ENCODE peak calls at places on chromosomes 6 and 20, in eight cellular contexts. A is OCI-LY7, Z is K562, D is keratinocyte, R is lung, L is astrocyte of the spinal cord, Q is MCF 10A, G is psoas muscle. Y is an unnamed sample.

GRCh38 chr6:37482356-37483292 is 17.1 kb downstream of the CCDC167 start:
- DNase-seq in Q (no peak), G (no peak), L (no peak), R (no peak), Z (no peak), A (no peak), D (no peak), Y (peak)

GRCh38 chr20:43774754-43775153 is 48.0 kb upstream of the GTSF1L start:
- DNase-seq in Z (no peak), D (no peak), G (no peak), A (no peak), Q (no peak), R (no peak), L (no peak), Y (no peak)

GRCh38 chr6:108029226-108029921 is 45.2 kb downstream of the OSTM1 start:
- DNase-seq in G (no peak), Q (no peak), A (no peak), Z (no peak), D (no peak), R (no peak), L (no peak), Y (no peak)

GRCh38 chr20:16434087-16434664 is 139.1 kb downstream of the KIF16B start:
- DNase-seq in L (peak), A (peak), Z (peak), Q (peak), R (peak), G (peak), D (no peak), Y (peak)

GRCh38 chr6:147738516-147739187 is 230.2 kb downstream of the SAMD5 start:
- DNase-seq in Q (peak), D (no peak), Z (no peak), A (no peak), L (peak), G (no peak), R (no peak), Y (no peak)

GRCh38 chr6:106974999-106975698 is 620 bp upstream of the CD24 start:
- DNase-seq in L (peak), Q (peak), G (peak), R (peak), D (no peak), Z (peak), A (peak), Y (peak)

GRCh38 chr20:19767070-19767469 is 9.0 kb downstream of the RIN2 start:
- DNase-seq in G (no peak), R (no peak), Q (no peak), Z (no peak), D (no peak), A (no peak), L (no peak), Y (no peak)

GRCh38 chr20:56202493-56203077 is 45.9 kb upstream of the MC3R start:
- DNase-seq in A (peak), L (peak), R (no peak), Q (peak), Z (peak), D (no peak), G (no peak), Y (no peak)

GRCh38 chr6:156954781-156955180 is 177.6 kb downstream of the ARID1B start:
- DNase-seq in L (no peak), A (no peak), G (no peak), Z (no peak), R (no peak), D (no peak), Q (no peak), Y (no peak)

GRCh38 chr6:16441262-16441661 is 202.9 kb downstream of the GMPR start:
- DNase-seq in A (no peak), Z (no peak), R (no peak), D (no peak), Q (no peak), G (no peak), L (no peak), Y (no peak)

GRCh38 chr6:18161437-18161836 is 6.2 kb downstream of the KDM1B start:
- DNase-seq in G (no peak), L (no peak), A (no peak), D (no peak), Q (peak), R (no peak), Z (peak), Y (no peak)

GRCh38 chr20:5400164-5400762 is 83.5 kb upstream of the PROKR2 start:
- DNase-seq in R (no peak), D (no peak), Q (peak), Z (peak), L (peak), G (no peak), A (peak), Y (peak)

GRCh38 chr6:14732845-14733757 is 512.8 kb upstream of the JARID2 start:
- DNase-seq in A (no peak), Q (peak), D (peak), G (no peak), Z (no peak), R (no peak), L (peak), Y (no peak)

GRCh38 chr20:34544109-34544793 is 14.3 kb upstream of the MAP1LC3A start:
- DNase-seq in L (no peak), R (no peak), D (no peak), A (no peak), G (no peak), Z (no peak), Q (no peak), Y (no peak)

GRCh38 chr6:106628658-106629102 is 618 bp downstream of the RTN4IP1 start:
- DNase-seq in R (no peak), Q (no peak), G (no peak), D (no peak), A (no peak), Z (no peak), L (no peak), Y (no peak)

GRCh38 chr20:48797275-48797825 is 30.4 kb downstream of the PREX1 start:
- DNase-seq in R (no peak), Q (no peak), A (no peak), G (no peak), D (no peak), Z (no peak), L (no peak), Y (no peak)
- TF ChIP-seq CTCF in R (no peak), Q (no peak), A (no peak), G (no peak), D (no peak), Z (no peak), L (no peak), Y (no peak)

DNA sequence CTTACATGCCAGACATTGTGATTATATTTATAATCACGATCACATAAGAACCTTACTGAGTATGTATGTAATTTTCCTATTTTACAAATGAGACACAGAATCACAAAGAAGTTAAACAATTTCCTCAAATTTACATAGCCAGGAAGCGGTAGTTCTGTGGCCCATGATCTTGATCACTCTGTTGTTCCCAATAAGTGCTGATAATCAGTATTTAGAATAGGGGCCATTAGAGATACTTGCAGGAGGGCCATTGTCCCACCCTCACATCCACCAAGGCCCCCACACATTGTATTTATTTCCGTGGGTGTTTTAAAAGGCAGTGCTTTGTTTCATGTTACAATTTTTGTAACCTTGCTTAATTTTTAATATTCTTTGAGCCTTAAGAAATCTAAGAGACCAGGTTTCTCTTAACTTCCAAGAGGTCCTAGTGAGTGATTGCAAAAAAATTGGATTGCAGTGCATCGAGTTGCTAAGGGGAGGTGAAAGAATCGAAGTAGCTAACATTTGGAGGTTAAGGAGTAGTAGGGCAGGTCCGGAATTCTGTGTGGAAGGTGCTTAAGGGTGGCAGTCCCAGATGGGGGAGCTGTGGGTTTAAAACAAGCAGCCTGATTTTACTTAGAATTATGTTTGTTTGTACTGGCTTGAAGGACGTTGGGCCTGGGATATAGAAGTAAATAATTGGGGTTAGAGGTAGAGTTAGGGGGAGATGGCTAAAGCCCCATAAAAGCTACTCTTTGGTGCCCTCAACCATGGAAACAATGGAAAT is 339.4 kb downstream of the CDKAL1 start:
- DNase-seq in A (no peak), Q (peak), R (no peak), Z (no peak), D (no peak), L (peak), G (no peak), Y (no peak)
- TF ChIP-seq CTCF in A (peak), Q (no peak), R (no peak), Z (peak), D (no peak), L (peak), G (no peak), Y (no peak)

GRCh38 chr20:47686545-47686944 is 98.7 kb downstream of the SULF2 start:
- DNase-seq in L (peak), D (no peak), Z (no peak), G (peak), R (no peak), A (no peak), Q (no peak), Y (no peak)

GRCh38 chr20:47687095-47687987 is 97.9 kb downstream of the SULF2 start:
- DNase-seq in A (no peak), Z (no peak), Q (no peak), L (no peak), G (peak), D (no peak), R (no peak), Y (no peak)

GRCh38 chr20:47688385-47689381 is 96.6 kb downstream of the SULF2 start:
- DNase-seq in R (no peak), Q (no peak), G (no peak), A (no peak), L (peak), D (no peak), Z (no peak), Y (no peak)

GRCh38 chr20:47691632-47692031 is 93.6 kb downstream of the SULF2 start:
- DNase-seq in G (peak), R (no peak), Z (no peak), Q (no peak), L (peak), A (no peak), D (no peak), Y (no peak)

DNA sequence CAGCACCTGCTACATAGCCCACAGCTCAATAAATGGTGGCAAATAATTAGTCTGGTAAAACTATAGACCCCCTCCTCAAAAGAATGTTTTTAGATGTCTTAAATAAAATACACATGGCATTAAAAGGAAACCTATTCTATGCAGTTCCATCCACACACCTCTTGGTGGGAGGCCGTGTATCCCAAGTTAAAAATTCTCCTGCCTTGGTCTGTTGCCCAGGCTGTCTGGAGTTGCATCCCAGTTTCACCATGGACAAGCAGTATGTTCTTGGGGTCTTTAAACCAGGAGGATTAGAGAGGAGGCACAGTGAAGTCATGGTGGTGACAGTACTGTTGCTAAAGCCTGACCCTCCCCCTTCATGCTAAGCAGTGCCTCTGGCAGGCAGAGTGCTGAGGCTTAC is 95.6 kb downstream of the SULF2 start:
- DNase-seq in L (no peak), A (no peak), G (no peak), R (no peak), Q (no peak), Z (no peak), D (no peak), Y (no peak)
- TF ChIP-seq CTCF in L (no peak), A (no peak), G (no peak), R (no peak), Q (no peak), Z (no peak), D (no peak), Y (no peak)

DNA sequence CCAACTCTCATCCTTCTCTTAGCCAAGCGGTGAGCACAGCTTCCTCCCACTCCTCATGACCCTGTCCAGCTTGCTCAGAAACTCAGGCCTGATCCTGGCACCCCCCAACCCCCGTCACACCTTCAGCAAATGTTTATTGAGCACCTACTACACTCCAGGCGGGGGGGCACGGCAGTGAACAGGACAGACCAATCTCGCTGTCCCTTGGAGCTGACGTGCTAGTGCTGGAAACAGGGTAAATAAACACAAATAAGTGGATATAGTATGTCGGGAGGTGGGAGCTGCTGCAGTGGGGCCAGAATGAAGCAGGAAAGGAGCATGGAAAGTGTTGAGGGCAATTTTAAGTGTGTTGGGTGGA is 7.4 kb upstream of the SPDEF start:
- DNase-seq in Z (no peak), R (no peak), D (no peak), L (no peak), A (no peak), G (no peak), Q (no peak), Y (no peak)
- TF ChIP-seq CTCF in Z (no peak), R (no peak), D (no peak), L (no peak), A (no peak), G (no peak), Q (no peak), Y (no peak)

DNA sequence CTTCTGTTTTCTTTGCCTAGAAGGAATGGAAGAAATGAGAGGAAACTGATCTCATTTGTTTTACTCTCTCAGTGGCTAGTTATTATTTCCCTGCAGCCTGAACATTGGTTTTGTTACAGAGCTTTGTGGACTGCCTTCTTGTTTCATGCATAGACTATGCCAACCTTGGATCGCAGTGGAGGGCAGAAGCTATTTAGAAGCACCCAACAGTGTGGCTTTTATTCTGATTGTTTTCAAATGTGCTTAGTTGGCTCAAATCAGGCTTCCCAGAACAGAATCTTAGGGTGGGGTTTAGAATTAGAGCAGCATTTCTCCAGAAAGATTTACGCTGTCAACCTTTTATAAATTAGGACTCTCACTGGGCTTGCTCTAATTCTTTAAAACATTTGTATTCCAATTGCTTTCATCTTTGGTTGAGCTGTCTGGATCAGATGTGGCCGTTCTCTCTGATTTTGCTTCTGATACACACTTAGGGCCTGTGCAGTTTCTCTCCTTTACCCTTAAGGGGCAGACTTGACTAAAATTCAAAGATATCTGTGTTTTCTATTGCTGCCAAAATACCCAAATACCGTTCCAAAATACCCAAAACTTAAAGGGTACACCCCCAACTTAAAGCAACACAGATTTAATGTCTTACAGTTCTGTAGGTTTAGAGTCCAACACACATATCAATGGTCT is 210.3 kb downstream of the BCKDHB start:
- DNase-seq in L (no peak), G (no peak), D (no peak), Q (no peak), A (no peak), Z (no peak), R (no peak), Y (no peak)
- TF ChIP-seq CTCF in L (peak), G (no peak), D (no peak), Q (no peak), A (no peak), Z (no peak), R (no peak), Y (no peak)

DNA sequence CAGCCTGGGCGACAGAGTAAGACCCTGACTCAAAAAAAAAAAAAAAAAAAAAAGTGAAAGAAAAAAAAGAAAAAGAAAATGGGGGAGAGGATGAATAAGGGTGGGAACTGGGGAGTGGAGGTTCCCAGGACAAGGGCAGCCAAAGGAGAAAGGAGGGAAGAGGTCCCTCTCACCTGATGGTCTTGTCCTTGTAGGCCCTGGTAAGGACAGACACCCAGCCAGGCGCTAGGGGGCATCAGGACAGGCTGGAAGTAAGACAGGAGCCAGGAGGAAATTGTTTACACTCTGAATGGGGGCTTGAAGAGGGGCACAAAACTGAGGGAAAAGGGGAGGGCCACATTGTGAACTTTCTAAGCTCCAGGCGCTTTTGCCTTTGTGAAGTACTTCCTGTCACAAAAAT is 2.3 kb upstream of the ALDH5A1 start:
- DNase-seq in R (no peak), Q (no peak), Z (peak), A (peak), G (no peak), D (no peak), L (no peak), Y (peak)
- TF ChIP-seq CTCF in R (no peak), Q (no peak), Z (peak), A (peak), G (no peak), D (no peak), L (peak), Y (peak)

GRCh38 chr6:138719744-138720143 is 53.8 kb upstream of the CCDC28A start:
- DNase-seq in R (no peak), G (no peak), D (no peak), L (no peak), Q (no peak), A (no peak), Z (no peak), Y (no peak)

GRCh38 chr6:138727182-138727581 is 46.4 kb upstream of the CCDC28A start:
- DNase-seq in Z (no peak), Q (no peak), L (no peak), G (no peak), A (no peak), D (no peak), R (no peak), Y (no peak)

GRCh38 chr6:138726066-138727060 is 47.2 kb upstream of the CCDC28A start:
- DNase-seq in D (no peak), G (no peak), A (no peak), L (no peak), Z (no peak), Q (no peak), R (no peak), Y (no peak)

GRCh38 chr6:138722425-138723371 is 50.9 kb upstream of the CCDC28A start:
- DNase-seq in G (no peak), L (peak), A (no peak), D (no peak), Z (no peak), R (no peak), Q (peak), Y (no peak)

DNA sequence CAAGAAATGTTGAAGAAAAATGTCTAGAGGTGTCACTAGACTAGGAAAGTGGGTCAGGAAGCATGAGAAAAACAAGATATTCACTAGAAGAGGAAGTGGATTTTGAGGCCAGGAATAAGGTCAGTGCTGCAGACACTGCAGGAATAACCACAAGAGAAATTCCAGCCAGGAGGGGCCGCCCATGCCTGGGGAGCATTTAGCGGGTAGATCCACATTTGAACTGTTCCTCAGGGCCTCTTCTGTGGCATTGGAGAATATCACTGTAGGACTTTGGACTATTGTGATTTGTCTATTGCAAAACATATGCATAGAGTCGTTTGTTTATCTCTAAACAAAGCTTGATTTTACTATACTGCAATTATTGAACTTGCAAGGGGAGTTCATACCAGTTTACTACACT is 49.6 kb upstream of the CCDC28A start:
- DNase-seq in R (no peak), D (no peak), L (peak), G (peak), Z (no peak), A (no peak), Q (no peak), Y (no peak)
- TF ChIP-seq CTCF in R (no peak), D (no peak), L (peak), G (no peak), Z (no peak), A (no peak), Q (no peak), Y (no peak)

GRCh38 chr20:37421988-37422387 is 76.0 kb downstream of the SRC start:
- DNase-seq in G (no peak), D (no peak), Q (no peak), A (no peak), L (peak), Z (no peak), R (no peak), Y (no peak)

GRCh38 chr20:37425103-37425625 is 79.2 kb downstream of the SRC start:
- DNase-seq in Z (no peak), R (no peak), G (no peak), Q (no peak), L (no peak), A (no peak), D (no peak), Y (no peak)

GRCh38 chr20:37424062-37424851 is 78.3 kb downstream of the SRC start:
- DNase-seq in R (no peak), Z (no peak), L (no peak), A (no peak), G (no peak), Q (no peak), D (no peak), Y (no peak)

GRCh38 chr20:37422791-37423286 is 76.9 kb downstream of the SRC start:
- DNase-seq in G (no peak), R (no peak), A (no peak), D (no peak), Z (no peak), L (no peak), Q (no peak), Y (no peak)

DNA sequence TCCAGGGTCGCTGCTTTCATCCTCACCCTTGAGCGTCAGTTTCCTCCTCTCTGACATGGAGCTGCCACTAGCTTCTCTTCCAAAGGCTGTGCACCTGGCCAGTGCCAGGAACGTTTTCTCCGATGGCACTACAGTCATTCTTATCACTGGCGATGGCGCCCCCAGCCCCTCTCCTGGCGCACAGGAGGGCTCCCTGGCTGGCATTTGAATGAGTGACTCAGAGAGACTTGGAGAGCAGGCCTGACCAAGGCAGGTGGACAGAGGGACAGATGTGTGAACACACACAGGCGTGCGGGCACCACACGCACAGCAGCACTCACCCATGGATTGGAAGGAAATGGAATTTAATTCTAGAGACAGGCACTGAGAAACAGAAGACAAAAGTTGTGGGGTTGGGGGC is 77.6 kb downstream of the SRC start:
- DNase-seq in R (no peak), D (no peak), G (no peak), L (no peak), Q (no peak), A (no peak), Z (no peak), Y (no peak)
- TF ChIP-seq CTCF in R (no peak), D (no peak), G (no peak), L (no peak), Q (no peak), A (no peak), Z (no peak), Y (no peak)